ENCODE peak calls at places on chromosomes 1 and 21, in four cellular contexts. L is uterus, B is heart left ventricle, Q is stomach. S is an unnamed sample.

GRCh38 chr1:205528446-205528886 is 24.0 kb downstream of the CDK18 start:
- DNase-seq in L (no peak), B (no peak), Q (no peak), S (no peak)

GRCh38 chr1:1596493-1597274 is 3.3 kb downstream of the FNDC10 start:
- DNase-seq in B (no peak), Q (no peak), L (no peak), S (no peak)

GRCh38 chr21:42629856-42630410 is 23.5 kb upstream of the PDE9A start:
- DNase-seq in L (no peak), Q (no peak), B (no peak), S (no peak)

GRCh38 chr1:187999973-188000372 is 1171.2 kb downstream of the PLA2G4A start:
- DNase-seq in B (no peak), Q (no peak), L (no peak), S (no peak)

GRCh38 chr1:81549588-81550127 is 251.1 kb upstream of the ADGRL2 start:
- DNase-seq in L (no peak), B (no peak), Q (no peak), S (no peak)

GRCh38 chr1:203702130-203702577 is 62.8 kb upstream of the LAX1 start:
- DNase-seq in Q (peak), B (no peak), L (peak), S (peak)

GRCh38 chr1:65048325-65048724 is 82.0 kb upstream of the JAK1 start:
- DNase-seq in B (no peak), L (no peak), Q (no peak), S (no peak)

GRCh38 chr1:57986432-57986831 is 560.1 kb downstream of the OMA1 start:
- DNase-seq in Q (no peak), L (no peak), B (no peak), S (no peak)

GRCh38 chr1:236515443-236515958 is 8.3 kb upstream of the LGALS8 start:
- DNase-seq in L (no peak), B (no peak), Q (no peak), S (no peak)

GRCh38 chr1:159916240-159917051 is 8.9 kb downstream of the TAGLN2 start:
- DNase-seq in B (no peak), L (no peak), Q (peak), S (no peak)

GRCh38 chr1:19086176-19086875 is 123.7 kb downstream of the UBR4 start:
- DNase-seq in L (no peak), B (peak), Q (peak), S (no peak)

GRCh38 chr1:109757936-109758786 is 5.6 kb downstream of the EPS8L3 start:
- DNase-seq in B (no peak), Q (no peak), L (no peak), S (peak)

GRCh38 chr1:17422461-17422860 is 17.0 kb downstream of the RCC2 start:
- DNase-seq in Q (no peak), B (no peak), L (no peak), S (no peak)

GRCh38 chr1:33377013-33377412 is 53.9 kb downstream of the PHC2 start:
- DNase-seq in B (no peak), L (no peak), Q (no peak), S (no peak)

GRCh38 chr1:204703826-204704612 is 18.5 kb upstream of the LRRN2 start:
- DNase-seq in B (no peak), Q (no peak), L (no peak), S (no peak)

GRCh38 chr1:5620997-5621396 is 371.2 kb downstream of the NPHP4 start:
- DNase-seq in B (no peak), Q (no peak), L (no peak), S (no peak)

GRCh38 chr1:181089017-181089776 is 697 bp downstream of the IER5 start:
- DNase-seq in L (no peak), Q (peak), B (peak), S (no peak)

GRCh38 chr1:207644852-207645631 is at the start of gene CR1L:
- DNase-seq in B (peak), Q (peak), L (peak), S (peak)

GRCh38 chr1:153220606-153221303 is 3.4 kb downstream of the PRR9 start:
- DNase-seq in L (no peak), Q (no peak), B (no peak), S (no peak)

GRCh38 chr1:91502882-91503184 is 2.2 kb downstream of the CDC7 start:
- DNase-seq in Q (no peak), L (no peak), B (no peak), S (no peak)

GRCh38 chr1:160081261-160081936 is at the start of gene KCNJ9:
- DNase-seq in Q (no peak), B (no peak), L (no peak), S (no peak)

GRCh38 chr1:33330376-33330890 is 9.5 kb upstream of the A3GALT2 start:
- DNase-seq in Q (no peak), L (no peak), B (no peak), S (no peak)

GRCh38 chr1:208217774-208218173 is 26.4 kb downstream of the PLXNA2 start:
- DNase-seq in B (no peak), Q (no peak), L (peak), S (no peak)

GRCh38 chr1:162285149-162285561 is 91.5 kb downstream of the SPATA46 start:
- DNase-seq in L (no peak), B (peak), Q (peak), S (peak)

GRCh38 chr1:228170666-228171065 is 5.1 kb downstream of the IBA57 start:
- DNase-seq in B (no peak), L (no peak), Q (no peak), S (no peak)

GRCh38 chr1:29906927-29907326 is 670.6 kb downstream of the PTPRU start:
- DNase-seq in B (no peak), Q (no peak), L (no peak), S (no peak)

GRCh38 chr1:17861685-17862084 is 106.6 kb downstream of the ACTL8 start:
- DNase-seq in L (no peak), Q (no peak), B (no peak), S (no peak)

GRCh38 chr21:38308010-38308784 is 51.4 kb downstream of the KCNJ15 start:
- DNase-seq in L (no peak), B (no peak), Q (no peak), S (peak)

GRCh38 chr1:84770481-84770880 is 80.2 kb upstream of the SSX2IP start:
- DNase-seq in Q (no peak), B (no peak), L (no peak), S (no peak)

GRCh38 chr1:201505505-201505893 is 1.4 kb downstream of the CSRP1 start:
- DNase-seq in L (peak), B (no peak), Q (no peak), S (no peak)
- TF ChIP-seq CTCF in L (no peak), B (no peak), Q (no peak), S (no peak)

GRCh38 chr1:26959722-26960624 is at the start of gene KDF1:
- DNase-seq in L (no peak), B (peak), Q (peak), S (peak)
- TF ChIP-seq POLR2A in L (peak), B (no peak), Q (no peak), S (no peak)

GRCh38 chr1:100719490-100719889 is at the start of gene VCAM1:
- DNase-seq in Q (no peak), L (no peak), B (no peak), S (no peak)

GRCh38 chr1:100722211-100722610 is 2.7 kb downstream of the VCAM1 start:
- DNase-seq in Q (no peak), L (no peak), B (no peak), S (no peak)

GRCh38 chr1:100724281-100724680 is 4.7 kb downstream of the VCAM1 start:
- DNase-seq in L (no peak), B (no peak), Q (no peak), S (no peak)

GRCh38 chr1:100720751-100721150 is 1.2 kb downstream of the VCAM1 start:
- DNase-seq in L (no peak), Q (no peak), B (no peak), S (no peak)

DNA sequence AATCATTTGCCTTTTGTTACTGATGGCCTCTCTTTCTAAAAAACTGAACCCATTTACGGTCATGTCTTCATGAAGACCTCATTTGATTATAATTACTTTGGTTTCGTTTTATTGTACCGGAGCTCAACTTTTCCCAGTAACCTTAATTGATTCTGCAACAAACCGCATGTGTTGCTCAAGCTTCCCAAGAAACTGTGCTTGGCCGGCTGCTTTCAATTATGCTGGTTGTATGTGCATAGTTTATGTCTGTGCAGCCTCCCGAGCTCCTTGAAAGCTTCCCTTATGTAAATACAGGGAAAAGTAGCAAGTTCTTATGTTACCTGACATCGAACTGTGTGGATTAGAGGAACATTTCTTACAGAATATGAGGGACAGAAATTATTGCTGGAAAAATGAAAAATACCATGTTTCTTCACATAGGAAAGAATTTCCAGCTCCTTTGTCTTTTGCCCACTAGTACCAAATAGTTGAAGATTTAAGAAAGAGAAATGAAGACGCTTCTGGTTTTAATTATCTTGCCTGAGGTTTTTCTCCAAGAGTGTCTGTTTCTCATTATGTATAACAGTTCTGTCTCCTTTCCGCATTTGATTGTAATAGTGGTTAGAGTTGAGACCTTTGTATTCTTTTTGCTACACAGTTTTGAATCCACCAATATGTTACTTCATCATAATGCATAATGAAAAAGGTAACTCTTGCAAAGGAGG is 2.1 kb downstream of the VCAM1 start:
- DNase-seq in B (peak), Q (peak), L (peak), S (peak)
- H3K4me3 ChIP-seq in B (peak), Q (peak), L (peak), S (no peak)

GRCh38 chr1:3856923-3857790 is at the start of the genes CEP104 and DFFB:
- DNase-seq in L (peak), Q (peak), B (peak), S (peak)

GRCh38 chr1:3863231-3863935 is 6.1 kb downstream of the DFFB start:
- DNase-seq in L (no peak), B (no peak), Q (no peak), S (no peak)

GRCh38 chr1:3852711-3853498 is 4.1 kb downstream of the CEP104 start:
- DNase-seq in L (no peak), B (no peak), Q (no peak), S (no peak)

GRCh38 chr1:3858231-3858981 is 1.1 kb downstream of the DFFB start:
- DNase-seq in L (no peak), Q (peak), B (no peak), S (no peak)

GRCh38 chr1:3857791-3858129 is 484 bp downstream of the DFFB start:
- DNase-seq in L (no peak), Q (no peak), B (no peak), S (no peak)
- TF ChIP-seq CTCF in L (no peak), Q (no peak), B (no peak), S (no peak)

DNA sequence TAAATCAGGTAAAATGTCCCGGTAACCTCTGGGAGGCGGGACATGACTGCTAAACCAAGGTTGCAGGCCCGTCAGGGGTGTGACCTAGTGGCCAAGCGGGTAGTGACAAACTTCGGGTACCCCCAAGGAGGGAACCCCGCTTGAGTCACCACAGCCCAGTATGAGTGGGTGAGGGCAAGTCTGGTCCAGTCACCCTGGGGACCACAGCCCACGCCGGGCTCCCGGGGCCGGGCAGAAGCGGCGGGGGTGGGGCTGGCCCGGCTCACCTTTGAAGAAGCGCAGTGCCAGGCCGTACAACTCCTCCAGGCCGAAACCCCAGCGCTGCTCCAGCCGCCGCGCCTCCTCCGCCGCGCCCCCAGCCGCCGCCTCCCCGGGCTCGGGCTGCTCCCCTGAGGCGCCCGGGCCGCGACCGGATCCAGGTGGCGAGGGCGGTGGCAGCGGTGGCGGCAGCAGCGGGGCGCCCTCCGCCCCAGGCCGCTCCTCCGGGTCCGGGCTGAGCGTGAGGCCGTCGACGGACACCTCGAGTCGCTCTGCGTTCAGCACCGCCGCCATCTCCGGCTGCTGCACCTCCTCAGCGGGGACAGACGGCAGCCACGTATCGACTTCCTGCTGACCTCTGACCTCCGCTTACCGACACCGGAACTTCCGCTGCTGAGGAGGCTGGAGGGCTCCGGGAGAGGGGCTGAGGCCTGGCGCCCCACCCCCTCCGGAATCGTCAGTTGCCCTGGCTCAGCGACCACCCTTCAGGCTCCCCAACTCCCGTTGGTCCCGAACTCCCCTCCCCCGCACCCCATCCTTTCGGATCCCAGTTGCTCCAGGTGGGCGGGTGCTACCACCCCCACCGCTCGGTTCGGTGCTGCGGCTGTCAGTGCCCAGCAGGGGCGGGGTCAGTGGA is at the start of gene ACBD3:
- DNase-seq in Q (peak), B (peak), L (peak), S (peak)
- TF ChIP-seq POLR2A in Q (no peak), B (peak), L (peak), S (peak)

GRCh38 chr1:8276173-8276914 is 41.6 kb upstream of the SLC45A1 start:
- DNase-seq in Q (no peak), B (no peak), L (no peak), S (no peak)

GRCh38 chr1:8274396-8274795 is 43.5 kb upstream of the SLC45A1 start:
- DNase-seq in L (no peak), Q (no peak), B (no peak), S (no peak)

GRCh38 chr1:8281843-8282509 is 35.9 kb upstream of the SLC45A1 start:
- DNase-seq in B (peak), Q (no peak), L (no peak), S (no peak)

GRCh38 chr1:8276932-8277331 is 41.0 kb upstream of the SLC45A1 start:
- DNase-seq in Q (no peak), B (no peak), L (no peak), S (no peak)
- H3K4me3 ChIP-seq in Q (no peak), B (no peak), L (no peak), S (no peak)

DNA sequence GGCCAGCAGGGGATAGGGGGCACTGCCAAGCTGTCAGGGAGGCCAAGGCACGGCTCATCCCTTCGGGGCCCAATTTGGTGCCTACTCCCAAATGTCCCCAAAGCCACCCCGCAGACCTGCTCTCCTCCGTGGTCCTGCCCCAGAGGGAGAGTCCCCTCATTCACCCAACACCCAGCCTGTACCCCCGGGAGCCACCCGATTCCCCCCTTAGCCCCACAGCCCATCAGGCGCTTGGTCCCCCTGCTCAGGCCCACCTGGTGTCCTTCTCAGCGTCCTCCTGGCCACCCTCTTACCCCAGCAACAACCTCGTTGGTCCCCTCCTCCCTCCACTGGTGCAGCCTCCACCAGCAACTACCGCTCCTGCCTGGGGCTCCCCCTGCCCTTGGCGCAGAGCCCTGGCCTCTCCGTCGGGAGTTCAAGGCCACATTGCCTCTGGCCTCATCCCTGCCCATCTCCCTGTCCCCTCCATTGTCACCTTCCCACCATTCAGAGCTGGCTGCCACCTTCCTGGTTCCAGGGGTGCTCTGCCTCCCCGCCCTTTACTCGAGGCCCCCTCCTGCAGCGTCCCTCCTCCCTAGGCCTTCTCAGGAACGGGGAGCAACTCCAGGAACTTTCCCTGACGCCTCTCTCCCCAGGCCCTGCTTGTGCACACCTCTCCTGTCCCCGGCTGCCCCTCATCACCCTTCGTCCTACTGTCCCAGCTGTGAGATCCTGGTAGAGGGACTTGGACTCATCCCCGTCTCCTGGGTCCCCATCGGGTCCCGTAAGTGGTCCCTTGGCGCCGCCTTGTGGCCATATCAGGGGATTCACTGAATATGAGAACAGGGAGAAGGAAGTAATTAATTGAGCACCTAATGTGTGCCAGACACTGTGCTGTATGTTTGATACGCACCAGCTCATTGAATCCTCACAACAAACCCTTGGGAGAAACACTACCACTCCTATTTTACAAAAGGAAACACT is 73.9 kb downstream of the RAP1GAP start:
- DNase-seq in Q (peak), L (no peak), B (peak), S (no peak)
- TF ChIP-seq CTCF in Q (peak), L (peak), B (peak), S (no peak)

GRCh38 chr21:36134820-36135390 is at the start of gene CBR3:
- DNase-seq in B (peak), L (peak), Q (peak), S (peak)
- TF ChIP-seq POLR2A in B (no peak), L (no peak), Q (no peak), S (peak)

GRCh38 chr1:200242379-200243041 is 167.3 kb downstream of the ZNF281 start:
- DNase-seq in L (peak), Q (no peak), B (peak), S (no peak)
- H3K4me3 ChIP-seq in L (no peak), Q (peak), B (no peak), S (no peak)

S was measured in lower leg skin.